ENCODE peak calls at places on chromosomes 7 and 10, in six cellular contexts. R is GM23248; X is HCT116; W is CD8-positive, alpha-beta T cell; Q is esophagus squamous epithelium; L is tibial artery. O is an unnamed sample.

GRCh38 chr10:86673216-86673826 is 5.0 kb downstream of the LDB3 start:
- DNase-seq in R (no peak), X (no peak), W (no peak), Q (no peak), L (no peak), O (no peak)

GRCh38 chr7:124074007-124074406 is 41.1 kb upstream of the TMEM229A start:
- DNase-seq in R (no peak), X (no peak), W (no peak), Q (no peak), L (no peak), O (no peak)

GRCh38 chr10:22017283-22018020 is 13.9 kb upstream of the DNAJC1 start:
- DNase-seq in R (no peak), X (no peak), W (no peak), Q (no peak), L (no peak), O (no peak)

GRCh38 chr7:151014950-151015349 is 9.3 kb downstream of the ATG9B start:
- DNase-seq in R (peak; percentile 64), X (no peak), W (no peak), Q (no peak), L (no peak), O (no peak)

GRCh38 chr7:142459557-142459963 is 201.7 kb upstream of the PRSS58 start:
- DNase-seq in R (peak; percentile 73), X (peak; percentile 41), W (no peak), Q (no peak), L (no peak), O (peak; percentile 82)

GRCh38 chr10:107436568-107436967 is 272.1 kb upstream of the SORCS1 start:
- DNase-seq in R (no peak), X (no peak), W (no peak), Q (no peak), L (no peak), O (no peak)

GRCh38 chr10:114256822-114257221 is 17.8 kb downstream of the VWA2 start:
- DNase-seq in R (no peak), X (no peak), W (no peak), Q (no peak), L (no peak), O (no peak)

GRCh38 chr10:89523274-89523673 is 12.1 kb downstream of the SLC16A12 start:
- DNase-seq in R (no peak), X (no peak), W (no peak), Q (no peak), L (no peak), O (no peak)

GRCh38 chr7:92705831-92706230 is 115.6 kb upstream of the FAM133B start:
- DNase-seq in R (no peak), X (no peak), W (no peak), Q (no peak), L (no peak), O (no peak)

GRCh38 chr7:29488977-29489376 is 74.7 kb upstream of the PRR15 start:
- DNase-seq in R (peak; percentile 89), X (no peak), W (no peak), Q (no peak), L (no peak), O (peak; percentile 40)

GRCh38 chr10:28991738-28992270 is 297.1 kb upstream of the LYZL1 start:
- DNase-seq in R (peak; percentile 7), X (peak; percentile 68), W (peak; percentile 13), Q (no peak), L (no peak), O (peak; percentile 49)

GRCh38 chr10:86635402-86635801 is 18.9 kb upstream of the OPN4 start:
- DNase-seq in R (peak; percentile 92), X (no peak), W (no peak), Q (no peak), L (no peak), O (no peak)

GRCh38 chr10:90665905-90666662 is 191.8 kb downstream of the HTR7 start:
- DNase-seq in R (no peak), X (no peak), W (no peak), Q (no peak), L (no peak), O (no peak)

GRCh38 chr10:98586096-98586495 is 139.4 kb upstream of the HPS1 start:
- DNase-seq in R (no peak), X (no peak), W (no peak), Q (no peak), L (no peak), O (no peak)

GRCh38 chr10:132844069-132844809 is 58.3 kb upstream of the NKX6-2 start:
- DNase-seq in R (no peak), X (no peak), W (no peak), Q (no peak), L (no peak), O (no peak)

GRCh38 chr7:155170331-155170730 is 100.2 kb downstream of the HTR5A start:
- DNase-seq in R (no peak), X (no peak), W (no peak), Q (no peak), L (no peak), O (no peak)

DNA sequence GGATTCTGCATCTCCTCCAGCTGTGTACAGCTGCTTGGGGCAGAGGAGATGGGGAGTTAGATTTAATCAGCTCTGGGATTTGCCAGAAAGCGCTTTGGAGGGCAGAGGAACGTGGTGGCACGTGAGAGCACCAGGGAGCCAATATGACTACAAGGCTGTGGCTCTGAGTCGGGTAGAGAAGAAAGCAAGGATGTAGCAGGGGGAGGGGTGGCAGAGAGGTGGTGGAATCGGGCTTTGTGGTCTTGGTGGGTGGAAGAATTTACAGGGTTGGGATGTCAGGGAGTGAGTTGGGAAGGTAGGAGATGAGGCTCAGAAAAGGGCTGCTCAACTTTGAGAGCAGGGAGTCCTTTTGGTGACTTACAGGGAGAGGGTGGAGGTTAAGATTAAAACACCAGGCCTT is 113.6 kb downstream of the CCNY start:
- DNase-seq in R (no peak), X (no peak), W (no peak), Q (no peak), L (no peak), O (no peak)
- H3K4me1 ChIP-seq in R (peaks cover 61% of the 10 kb centered on the region), X (peaks cover 36% of the 10 kb centered on the region), W (peaks cover 77% of the 10 kb centered on the region), Q (peaks cover 39% of the 10 kb centered on the region), L (peaks cover 84% of the 10 kb centered on the region), O (peaks cover 39% of the 10 kb centered on the region)

GRCh38 chr7:45000096-45001032 is at the start of gene CCM2:
- DNase-seq in R (peak; percentile 71), X (no peak), W (no peak), Q (peak; percentile 54), L (peak; percentile 37), O (no peak)

GRCh38 chr7:45001138-45001694 is 1.2 kb downstream of the CCM2 start:
- DNase-seq in R (peak; percentile 49), X (no peak), W (peak; percentile 43), Q (no peak), L (no peak), O (peak; percentile 46)

GRCh38 chr7:44999245-45000095 is 531 bp upstream of the CCM2 start:
- DNase-seq in R (peak; percentile 100), X (peak; percentile 96), W (peak; percentile 97), Q (peak; percentile 96), L (peak; percentile 99), O (peak; percentile 100)

GRCh38 chr7:45003789-45004188 is 3.8 kb downstream of the CCM2 start:
- DNase-seq in R (no peak), X (no peak), W (no peak), Q (no peak), L (no peak), O (no peak)

DNA sequence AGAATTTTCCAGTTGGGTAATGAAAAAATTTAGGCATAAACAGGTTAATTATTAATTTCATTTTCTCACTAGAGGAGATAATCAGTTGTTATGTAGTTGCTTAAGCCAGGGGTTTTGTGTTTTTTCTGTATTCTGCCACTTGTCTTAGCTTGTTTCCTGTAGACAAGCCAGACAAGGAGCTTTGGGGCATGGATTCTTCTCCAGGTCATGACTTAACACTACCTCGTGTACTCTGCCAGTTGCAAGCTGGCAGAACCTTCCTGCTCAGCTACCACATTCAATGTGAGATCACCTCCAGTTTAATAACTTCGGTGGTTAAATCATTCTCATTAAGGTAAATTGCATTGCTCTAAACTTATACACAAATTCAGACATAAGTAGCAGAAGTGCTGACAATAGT is 1.8 kb downstream of the CCM2 start:
- DNase-seq in R (no peak), X (no peak), W (no peak), Q (no peak), L (no peak), O (no peak)
- H3K4me3 ChIP-seq in R (peak overlapping the region; percentile 100), X (no peak overlapping the region), W (no peak overlapping the region), Q (peak overlapping the region; percentile 83), L (no peak overlapping the region), O (peak overlapping the region; percentile 57)

DNA sequence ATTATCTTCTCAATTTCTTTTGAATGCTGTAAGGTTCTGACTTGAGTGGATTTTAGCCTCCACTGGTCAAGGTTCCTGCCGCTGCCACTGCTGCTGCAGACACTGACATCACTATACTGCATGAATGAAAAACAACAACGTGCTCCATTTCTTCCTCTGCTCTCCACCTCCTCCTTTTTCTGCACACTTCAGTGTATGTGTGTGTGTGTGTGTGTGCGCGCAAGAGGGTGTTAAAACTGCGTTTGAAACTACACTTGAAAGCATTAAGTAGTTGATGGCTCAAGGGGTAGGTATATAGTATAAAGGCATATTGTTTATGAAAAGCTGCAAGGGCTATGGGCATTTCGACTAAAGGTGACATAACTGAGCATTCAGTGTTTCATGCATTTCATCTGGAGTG is 3.5 kb downstream of the GLCCI1 start:
- DNase-seq in R (no peak), X (no peak), W (no peak), Q (no peak), L (no peak), O (no peak)
- H3K4me1 ChIP-seq in R (peaks cover 14% of the 10 kb centered on the region), X (peaks cover 16% of the 10 kb centered on the region), W (peaks cover 31% of the 10 kb centered on the region), Q (peaks cover 7% of the 10 kb centered on the region), L (peaks cover 21% of the 10 kb centered on the region), O (peaks cover 46% of the 10 kb centered on the region)

GRCh38 chr7:87872356-87872755 is 3.8 kb downstream of the SLC25A40 start:
- DNase-seq in R (no peak), X (no peak), W (no peak), Q (no peak), L (no peak), O (no peak)

GRCh38 chr7:87876040-87876758 is at the start of the genes DBF4 and SLC25A40:
- DNase-seq in R (peak; percentile 97), X (peak; percentile 88), W (peak; percentile 93), Q (peak; percentile 74), L (peak; percentile 93), O (peak; percentile 99)

GRCh38 chr7:87875151-87876039 is 765 bp downstream of the SLC25A40 start:
- DNase-seq in R (peak; percentile 32), X (no peak), W (no peak), Q (no peak), L (no peak), O (no peak)

GRCh38 chr7:87876759-87877234 is 504 bp downstream of the DBF4 start:
- DNase-seq in R (peak; percentile 88), X (no peak), W (peak; percentile 20), Q (peak; percentile 13), L (peak; percentile 57), O (peak; percentile 47)

DNA sequence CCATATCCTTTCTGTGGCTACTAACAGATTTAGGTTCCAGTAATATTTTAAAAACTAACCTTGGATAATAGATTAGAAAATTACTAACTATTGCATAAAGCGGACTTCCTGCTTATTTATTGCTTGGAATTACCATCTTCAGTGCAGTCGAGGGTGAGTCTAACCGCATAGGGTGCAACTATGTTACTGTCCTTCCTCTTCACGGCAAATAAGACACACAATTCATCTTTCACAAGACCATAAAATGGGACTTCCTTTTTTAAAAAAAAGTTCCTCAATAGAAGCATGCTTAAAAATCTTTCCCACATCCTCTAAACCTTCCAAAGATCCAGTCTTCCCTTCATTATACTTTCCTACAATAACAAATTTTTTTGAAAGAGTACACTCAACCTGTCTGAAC is 2.1 kb downstream of the SLC25A40 start:
- DNase-seq in R (no peak), X (no peak), W (no peak), Q (no peak), L (no peak), O (no peak)
- H3K4me3 ChIP-seq in R (peak overlapping the region; percentile 96), X (no peak overlapping the region), W (no peak overlapping the region), Q (no peak overlapping the region), L (no peak overlapping the region), O (peak overlapping the region; percentile 92)

GRCh38 chr10:70162157-70162891 is 8.0 kb downstream of the SAR1A start:
- DNase-seq in R (peak; percentile 24), X (no peak), W (no peak), Q (no peak), L (no peak), O (no peak)
- H3K4me1 ChIP-seq in R (peaks cover 50% of the 10 kb centered on the region), X (peaks cover 6% of the 10 kb centered on the region), W (peaks cover 56% of the 10 kb centered on the region), Q (no peaks in the 10 kb centered on the region), L (peaks cover 40% of the 10 kb centered on the region), O (no peaks in the 10 kb centered on the region)